ENCODE peak calls at places on chromosome 6, in ten cellular contexts. W is mesenchymal stem cell; A is suprapubic skin; B is HL-60; D is uterus; O is CD8-positive, alpha-beta memory T cell; Q is GM23338; Z is lower lobe of right lung; G is A549; R is mammary epithelial cell. I is an unnamed sample.

GRCh38 chr6:21592953-21593352 is 598 bp upstream of the SOX4 start:
- DNase-seq in W (no peak), A (no peak), B (no peak), D (no peak), O (no peak), Q (no peak), Z (no peak), G (no peak), R (no peak), I (no peak)

GRCh38 chr6:159984268-159984786 is 15.4 kb downstream of the IGF2R start:
- DNase-seq in W (peak), A (no peak), B (peak), D (no peak), O (no peak), Q (no peak), Z (no peak), G (no peak), R (peak), I (no peak)

GRCh38 chr6:28635547-28636158 is 110.0 kb downstream of the GPX5 start:
- DNase-seq in W (no peak), A (no peak), B (no peak), D (no peak), O (no peak), Q (peak), Z (no peak), G (no peak), R (no peak), I (peak)

GRCh38 chr6:163490826-163491577 is 76.5 kb downstream of the QKI start:
- DNase-seq in W (peak), A (no peak), B (no peak), D (peak), O (no peak), Q (peak), Z (peak), G (peak), R (peak), I (no peak)

GRCh38 chr6:126625019-126625418 is 285.1 kb downstream of the CENPW start:
- DNase-seq in W (peak), A (no peak), B (no peak), D (no peak), O (no peak), Q (peak), Z (no peak), G (no peak), R (peak), I (no peak)

GRCh38 chr6:38755874-38756273 is 40.8 kb downstream of the DNAH8 start:
- DNase-seq in W (no peak), A (no peak), B (no peak), D (no peak), O (no peak), Q (no peak), Z (no peak), G (no peak), R (peak), I (peak)

GRCh38 chr6:42783177-42783875 is 1.5 kb downstream of the BICRAL start:
- DNase-seq in W (peak), A (peak), B (peak), D (peak), O (peak), Q (peak), Z (peak), G (peak), R (peak), I (peak)

GRCh38 chr6:21305827-21306469 is 287.6 kb upstream of the SOX4 start:
- DNase-seq in W (peak), A (no peak), B (peak), D (no peak), O (no peak), Q (no peak), Z (no peak), G (no peak), R (peak), I (no peak)

GRCh38 chr6:137416376-137417109 is 77.7 kb downstream of the OLIG3 start:
- DNase-seq in W (peak), A (no peak), B (no peak), D (no peak), O (no peak), Q (peak), Z (no peak), G (no peak), R (no peak), I (peak)

GRCh38 chr6:30711758-30712380 is 5.2 kb downstream of the MDC1 start:
- DNase-seq in W (no peak), A (no peak), B (no peak), D (no peak), O (no peak), Q (no peak), Z (peak), G (no peak), R (no peak), I (no peak)

GRCh38 chr6:98941319-98941718 is 6.4 kb downstream of the FBXL4 start:
- DNase-seq in W (no peak), A (no peak), B (no peak), D (no peak), O (no peak), Q (no peak), Z (no peak), G (no peak), R (no peak), I (no peak)

GRCh38 chr6:169868458-169868857 is 117.0 kb downstream of the ERMARD start:
- DNase-seq in W (no peak), A (no peak), B (no peak), D (no peak), O (peak), Q (no peak), Z (no peak), G (no peak), R (no peak), I (no peak)

GRCh38 chr6:76671751-76672150 is 599.3 kb upstream of the IMPG1 start:
- DNase-seq in W (no peak), A (no peak), B (no peak), D (no peak), O (no peak), Q (no peak), Z (no peak), G (no peak), R (no peak), I (no peak)

GRCh38 chr6:3808759-3809514 is 40.2 kb upstream of the FAM50B start:
- DNase-seq in W (peak), A (no peak), B (no peak), D (no peak), O (no peak), Q (no peak), Z (no peak), G (peak), R (peak), I (peak)

GRCh38 chr6:139373928-139374356 is 506 bp downstream of the CITED2 start:
- DNase-seq in W (no peak), A (no peak), B (no peak), D (no peak), O (no peak), Q (no peak), Z (no peak), G (peak), R (no peak), I (peak)

GRCh38 chr6:75934643-75935472 is 137.6 kb downstream of the IMPG1 start:
- DNase-seq in W (peak), A (no peak), B (peak), D (peak), O (no peak), Q (peak), Z (no peak), G (peak), R (peak), I (peak)

GRCh38 chr6:84508981-84509380 is 255.4 kb downstream of the TBX18 start:
- DNase-seq in W (no peak), A (no peak), B (no peak), D (no peak), O (no peak), Q (no peak), Z (no peak), G (no peak), R (no peak), I (peak)

GRCh38 chr6:13715444-13715883 is 3.8 kb upstream of the RANBP9 start:
- DNase-seq in W (peak), A (no peak), B (peak), D (no peak), O (no peak), Q (no peak), Z (no peak), G (no peak), R (peak), I (no peak)

GRCh38 chr6:137736919-137737318 is 130.1 kb upstream of the TNFAIP3 start:
- DNase-seq in W (no peak), A (no peak), B (no peak), D (no peak), O (no peak), Q (no peak), Z (no peak), G (no peak), R (no peak), I (no peak)

GRCh38 chr6:120214097-120214496 is 864.5 kb upstream of the MAN1A1 start:
- DNase-seq in W (peak), A (no peak), B (no peak), D (no peak), O (no peak), Q (no peak), Z (no peak), G (no peak), R (no peak), I (no peak)

GRCh38 chr6:44094403-44095242 is 32.6 kb downstream of the MRPL14 start:
- DNase-seq in W (no peak), A (no peak), B (no peak), D (no peak), O (no peak), Q (no peak), Z (no peak), G (no peak), R (no peak), I (peak)

GRCh38 chr6:43628392-43629103 is 516 bp downstream of the GTPBP2 start:
- DNase-seq in W (peak), A (no peak), B (peak), D (peak), O (peak), Q (peak), Z (no peak), G (peak), R (peak), I (peak)

GRCh38 chr6:13866291-13866690 is 51.9 kb upstream of the MCUR1 start:
- DNase-seq in W (no peak), A (no peak), B (no peak), D (no peak), O (no peak), Q (no peak), Z (no peak), G (no peak), R (no peak), I (no peak)

GRCh38 chr6:111745186-111745585 is 128.1 kb downstream of the FYN start:
- DNase-seq in W (peak), A (no peak), B (no peak), D (no peak), O (no peak), Q (no peak), Z (no peak), G (no peak), R (no peak), I (no peak)

GRCh38 chr6:111985202-111985731 is 68.6 kb upstream of the CCN6 start:
- DNase-seq in W (peak), A (no peak), B (no peak), D (no peak), O (no peak), Q (peak), Z (no peak), G (no peak), R (peak), I (peak)

GRCh38 chr6:150290429-150290828 is 78.4 kb upstream of the IYD start:
- DNase-seq in W (no peak), A (peak), B (no peak), D (no peak), O (no peak), Q (no peak), Z (no peak), G (no peak), R (peak), I (peak)

GRCh38 chr6:109944448-109944847 is 33.7 kb upstream of the GPR6 start:
- DNase-seq in W (no peak), A (no peak), B (no peak), D (no peak), O (no peak), Q (peak), Z (no peak), G (no peak), R (peak), I (no peak)

GRCh38 chr6:109939654-109940053 is 38.5 kb upstream of the GPR6 start:
- DNase-seq in W (peak), A (no peak), B (no peak), D (no peak), O (no peak), Q (no peak), Z (no peak), G (no peak), R (peak), I (no peak)

GRCh38 chr6:109949281-109950065 is 28.6 kb upstream of the GPR6 start:
- DNase-seq in W (no peak), A (no peak), B (no peak), D (no peak), O (no peak), Q (no peak), Z (no peak), G (no peak), R (no peak), I (no peak)

GRCh38 chr6:109947001-109947400 is 31.1 kb upstream of the GPR6 start:
- DNase-seq in W (no peak), A (no peak), B (no peak), D (no peak), O (no peak), Q (no peak), Z (no peak), G (no peak), R (no peak), I (no peak)

DNA sequence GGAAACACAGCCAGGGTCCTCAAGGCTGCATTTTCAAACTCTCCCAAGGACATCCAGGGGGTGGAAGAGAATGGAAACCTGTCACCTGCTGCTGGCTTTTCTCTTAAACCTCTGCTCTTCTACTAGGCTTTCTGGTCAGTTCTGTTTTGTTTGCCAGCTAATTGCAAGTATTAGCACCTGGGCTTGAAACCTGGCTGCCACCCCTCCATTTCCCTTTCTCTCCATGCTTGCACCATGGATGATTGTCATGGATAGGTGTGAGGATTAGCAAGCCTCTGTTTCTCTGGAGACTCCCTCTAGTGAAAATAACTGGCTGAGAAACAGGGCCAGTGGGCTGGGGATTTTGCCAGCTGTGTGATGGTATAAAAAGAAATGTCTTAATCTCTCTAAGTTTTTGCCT is 33.0 kb upstream of the GPR6 start:
- DNase-seq in W (no peak), A (no peak), B (no peak), D (no peak), O (no peak), Q (no peak), Z (no peak), G (no peak), R (no peak), I (no peak)
- H3K27ac ChIP-seq in W (no peak), A (no peak), B (no peak), D (no peak), O (no peak), Q (peak), Z (no peak), G (no peak), R (no peak), I (no peak)

GRCh38 chr6:45655630-45656422 is 278.1 kb upstream of the SUPT3H start:
- DNase-seq in W (peak), A (peak), B (no peak), D (no peak), O (no peak), Q (no peak), Z (no peak), G (peak), R (peak), I (peak)
- H3K27ac ChIP-seq in W (peak), A (no peak), B (no peak), D (no peak), O (no peak), Q (no peak), Z (no peak), G (peak), R (peak), I (peak)

GRCh38 chr6:90596967-90597539 is 10.2 kb upstream of the MAP3K7 start:
- DNase-seq in W (no peak), A (no peak), B (no peak), D (no peak), O (no peak), Q (no peak), Z (no peak), G (no peak), R (no peak), I (no peak)

GRCh38 chr6:90599151-90599550 is 12.3 kb upstream of the MAP3K7 start:
- DNase-seq in W (no peak), A (no peak), B (no peak), D (no peak), O (no peak), Q (no peak), Z (no peak), G (no peak), R (no peak), I (no peak)

GRCh38 chr6:90595854-90596253 is 9.0 kb upstream of the MAP3K7 start:
- DNase-seq in W (no peak), A (no peak), B (no peak), D (no peak), O (no peak), Q (no peak), Z (no peak), G (no peak), R (no peak), I (peak)

DNA sequence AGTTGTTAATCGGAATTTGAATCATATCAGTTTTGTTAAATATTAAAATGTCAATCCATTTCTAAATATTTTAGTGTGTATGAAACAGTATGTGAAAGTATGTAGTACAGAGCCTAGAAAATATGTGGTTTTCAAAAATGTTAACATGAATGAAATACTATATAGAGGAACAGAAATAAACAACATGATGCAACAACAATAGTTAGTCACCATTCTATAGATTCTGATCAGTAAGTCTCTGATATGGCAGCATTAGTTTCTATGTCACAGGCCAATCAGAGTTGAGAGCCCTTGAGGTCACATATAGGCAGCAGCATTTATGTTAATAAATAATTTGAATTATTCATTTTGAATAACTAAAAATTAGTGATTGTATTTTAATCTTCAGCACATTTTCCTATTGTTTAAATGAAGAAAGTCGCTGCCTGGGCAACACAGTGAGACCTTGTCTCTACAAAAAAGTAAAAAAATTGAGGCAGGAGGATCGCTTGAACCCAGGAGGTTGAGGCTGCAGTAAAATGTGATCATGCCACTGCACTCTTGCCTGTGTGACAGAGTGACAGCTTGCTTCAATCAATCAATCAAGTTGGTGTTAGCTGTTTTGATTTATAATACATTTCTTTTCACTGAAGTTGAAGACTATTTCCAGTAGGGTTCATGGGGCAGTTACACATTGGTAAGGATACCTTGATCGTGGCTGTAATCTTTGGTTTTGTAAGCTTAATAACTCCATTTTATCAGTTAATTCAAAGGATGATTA is 11.5 kb upstream of the MAP3K7 start:
- DNase-seq in W (no peak), A (no peak), B (no peak), D (no peak), O (no peak), Q (no peak), Z (no peak), G (no peak), R (no peak), I (no peak)
- H3K27ac ChIP-seq in W (no peak), A (no peak), B (no peak), D (no peak), O (no peak), Q (no peak), Z (no peak), G (no peak), R (no peak), I (no peak)

GRCh38 chr6:1394591-1395463 is 5.5 kb downstream of the FOXF2 start:
- DNase-seq in W (no peak), A (peak), B (no peak), D (no peak), O (no peak), Q (peak), Z (no peak), G (no peak), R (no peak), I (no peak)

GRCh38 chr6:1393641-1394283 is 4.4 kb downstream of the FOXF2 start:
- DNase-seq in W (no peak), A (peak), B (no peak), D (no peak), O (no peak), Q (peak), Z (no peak), G (no peak), R (no peak), I (no peak)

GRCh38 chr6:1395941-1396908 is 6.8 kb downstream of the FOXF2 start:
- DNase-seq in W (no peak), A (peak), B (no peak), D (no peak), O (no peak), Q (no peak), Z (no peak), G (no peak), R (no peak), I (peak)

GRCh38 chr6:1396952-1397868 is 7.8 kb downstream of the FOXF2 start:
- DNase-seq in W (peak), A (peak), B (peak), D (peak), O (peak), Q (peak), Z (peak), G (peak), R (peak), I (peak)

DNA sequence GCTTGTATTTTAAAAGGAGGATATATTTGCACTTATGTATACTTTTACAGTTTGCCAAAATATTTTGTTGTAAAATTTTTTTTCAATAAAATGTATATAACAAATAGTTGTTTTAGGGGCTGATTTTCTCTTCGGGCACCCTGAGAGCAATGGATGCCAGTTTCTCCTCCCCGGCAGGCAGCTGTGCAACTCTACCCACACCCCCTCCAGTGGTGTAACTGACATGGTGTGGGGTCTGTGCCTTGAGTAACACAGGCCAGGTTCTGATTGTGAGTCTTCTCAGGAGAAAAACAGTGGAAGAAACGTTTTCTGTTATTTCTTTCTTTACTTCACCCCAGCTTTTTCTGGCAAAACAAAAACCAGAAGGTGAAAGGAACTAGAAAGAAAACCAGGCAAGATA is 6.1 kb downstream of the FOXF2 start:
- DNase-seq in W (no peak), A (peak), B (no peak), D (no peak), O (no peak), Q (no peak), Z (no peak), G (no peak), R (no peak), I (no peak)
- H3K27ac ChIP-seq in W (no peak), A (no peak), B (no peak), D (no peak), O (no peak), Q (no peak), Z (peak), G (no peak), R (no peak), I (no peak)

GRCh38 chr6:33980176-33980805 is 165.6 kb downstream of the GRM4 start:
- DNase-seq in W (no peak), A (peak), B (no peak), D (no peak), O (no peak), Q (no peak), Z (no peak), G (no peak), R (no peak), I (peak)
- H3K27ac ChIP-seq in W (no peak), A (no peak), B (no peak), D (no peak), O (no peak), Q (no peak), Z (no peak), G (no peak), R (no peak), I (no peak)

GRCh38 chr6:89411269-89412070 is 603 bp downstream of the RRAGD start:
- DNase-seq in W (peak), A (peak), B (no peak), D (peak), O (no peak), Q (peak), Z (peak), G (no peak), R (peak), I (no peak)
- H3K27ac ChIP-seq in W (no peak), A (peak), B (peak), D (no peak), O (no peak), Q (no peak), Z (peak), G (peak), R (no peak), I (no peak)

GRCh38 chr6:131960371-131961133 is 9.4 kb upstream of the CCN2 start:
- DNase-seq in W (no peak), A (no peak), B (no peak), D (no peak), O (no peak), Q (no peak), Z (no peak), G (no peak), R (no peak), I (no peak)

GRCh38 chr6:131955876-131956275 is 4.7 kb upstream of the CCN2 start:
- DNase-seq in W (no peak), A (no peak), B (no peak), D (no peak), O (no peak), Q (peak), Z (no peak), G (no peak), R (no peak), I (no peak)

GRCh38 chr6:131955192-131955591 is 4.0 kb upstream of the CCN2 start:
- DNase-seq in W (no peak), A (no peak), B (no peak), D (no peak), O (no peak), Q (no peak), Z (no peak), G (no peak), R (no peak), I (no peak)

GRCh38 chr6:131958095-131958494 is 6.9 kb upstream of the CCN2 start:
- DNase-seq in W (no peak), A (no peak), B (no peak), D (no peak), O (no peak), Q (no peak), Z (no peak), G (no peak), R (no peak), I (no peak)

GRCh38 chr6:131958551-131959470 is 7.6 kb upstream of the CCN2 start:
- DNase-seq in W (no peak), A (no peak), B (no peak), D (no peak), O (no peak), Q (no peak), Z (no peak), G (no peak), R (no peak), I (peak)
- H3K27ac ChIP-seq in W (no peak), A (no peak), B (no peak), D (no peak), O (no peak), Q (no peak), Z (no peak), G (peak), R (no peak), I (no peak)

I was measured in osteoblast.